ENCODE peak calls at places on chromosome 6, in ten cellular contexts. P, A, C, F, E, W, D, X, O and V are unnamed samples. For H3K9me3 and H3K36me3, the result is how much of the 10 kb centered on the place peaks cover.

GRCh38 chr6:43185391-43185790 is 3.4 kb downstream of the CUL9 start:
- DNase-seq in X (no peak), O (no peak), E (no peak), P (no peak), W (no peak), C (no peak), A (no peak), F (no peak), D (no peak), V (no peak)

GRCh38 chr6:56220078-56220477 is 27.3 kb downstream of the COL21A1 start:
- DNase-seq in E (no peak), D (no peak), C (no peak), W (no peak), X (no peak), O (peak), P (no peak), F (no peak), A (no peak), V (no peak)

GRCh38 chr6:56529594-56530191 is 113.0 kb downstream of the DST start:
- DNase-seq in C (no peak), W (no peak), D (no peak), O (no peak), A (no peak), P (no peak), E (no peak), X (no peak), F (no peak), V (no peak)

GRCh38 chr6:17318435-17319165 is 37.4 kb downstream of the RBM24 start:
- DNase-seq in A (no peak), O (no peak), D (no peak), F (no peak), W (no peak), C (no peak), P (no peak), X (no peak), E (no peak), V (no peak)

GRCh38 chr6:26330835-26331808 is 33.9 kb upstream of the BTN3A2 start:
- DNase-seq in E (no peak), A (peak), P (no peak), D (peak), F (no peak), C (no peak), O (peak), X (no peak), W (peak), V (peak)

GRCh38 chr6:123007885-123008284 is 11.8 kb downstream of the CLVS2 start:
- DNase-seq in P (no peak), D (no peak), W (no peak), A (no peak), E (no peak), X (no peak), C (no peak), F (no peak), O (no peak), V (no peak)

GRCh38 chr6:45423901-45424627 is 46.3 kb upstream of the SUPT3H start:
- DNase-seq in X (peak), F (no peak), D (peak), P (peak), C (peak), A (peak), W (no peak), O (no peak), E (peak), V (peak)

GRCh38 chr6:47780510-47781356 is 1.1 kb upstream of the OPN5 start:
- DNase-seq in F (no peak), X (no peak), W (peak), E (no peak), P (peak), O (peak), A (peak), D (peak), C (no peak), V (peak)

GRCh38 chr6:3797231-3798200 is 46.0 kb upstream of the PXDC1 start:
- DNase-seq in E (no peak), C (no peak), X (no peak), W (no peak), P (no peak), F (no peak), A (no peak), O (peak), D (no peak), V (peak)

GRCh38 chr6:71400852-71401251 is 112.2 kb downstream of the OGFRL1 start:
- DNase-seq in P (no peak), O (no peak), F (no peak), X (no peak), C (no peak), E (no peak), A (no peak), D (no peak), W (no peak), V (no peak)

GRCh38 chr6:169388767-169389166 is 135.1 kb upstream of the THBS2 start:
- DNase-seq in A (no peak), W (no peak), E (no peak), X (no peak), C (no peak), D (no peak), O (no peak), F (no peak), P (no peak), V (no peak)

GRCh38 chr6:169386431-169387057 is 132.9 kb upstream of the THBS2 start:
- DNase-seq in E (no peak), O (no peak), W (no peak), X (no peak), D (no peak), F (no peak), A (no peak), P (no peak), C (no peak), V (peak)

GRCh38 chr6:169385237-169385880 is 131.7 kb upstream of the THBS2 start:
- DNase-seq in W (no peak), A (no peak), X (no peak), D (no peak), F (no peak), P (no peak), O (no peak), C (no peak), E (no peak), V (no peak)

GRCh38 chr6:169384291-169384690 is 130.6 kb upstream of the THBS2 start:
- DNase-seq in F (no peak), A (no peak), O (no peak), X (no peak), C (no peak), E (no peak), P (no peak), W (no peak), D (no peak), V (no peak)

DNA sequence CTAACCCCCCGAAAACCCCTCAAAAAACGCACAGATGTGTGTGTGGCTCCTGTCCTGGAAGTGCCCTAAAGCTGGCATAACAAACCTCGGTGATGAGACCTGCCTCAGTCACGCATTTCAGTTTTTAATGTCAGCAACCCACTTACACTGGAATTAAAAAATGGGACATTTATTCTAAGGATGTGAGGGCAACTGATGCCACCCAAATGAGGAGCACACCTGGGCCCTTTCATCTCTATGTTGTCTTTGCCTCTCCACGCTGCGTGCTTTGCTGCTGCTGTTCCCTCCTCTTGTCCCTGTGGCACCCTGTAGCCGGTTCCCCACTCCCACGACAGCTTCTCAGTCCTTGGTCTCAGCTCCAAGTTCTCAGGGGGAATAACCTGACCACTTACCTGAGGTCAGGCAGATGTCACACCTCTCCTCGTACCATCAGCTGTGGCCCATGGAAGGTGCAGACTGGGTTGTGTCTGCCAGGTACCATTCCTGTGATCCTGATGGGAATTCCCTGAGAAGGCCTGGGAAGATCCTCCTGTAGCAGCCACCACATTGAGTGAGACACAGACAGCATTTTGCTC is 134.2 kb upstream of the THBS2 start:
- DNase-seq in A (no peak), D (no peak), O (no peak), P (no peak), E (no peak), X (no peak), W (no peak), F (no peak), C (no peak), V (no peak)
- H3K9me3 ChIP-seq in A (under half), D (under half), O (under half), P (under half), E (under half), X (under half), W (under half), F (under half), C (under half), V (under half)

GRCh38 chr6:163264662-163265035 is 149.9 kb upstream of the QKI start:
- DNase-seq in C (no peak), P (no peak), W (no peak), F (no peak), O (no peak), A (no peak), E (no peak), D (no peak), X (no peak), V (no peak)

GRCh38 chr6:163261361-163261760 is 153.2 kb upstream of the QKI start:
- DNase-seq in P (no peak), F (no peak), A (no peak), C (no peak), E (no peak), D (no peak), X (no peak), O (no peak), W (no peak), V (no peak)

GRCh38 chr6:163262080-163262479 is 152.4 kb upstream of the QKI start:
- DNase-seq in P (no peak), E (no peak), C (no peak), F (no peak), A (no peak), X (no peak), O (no peak), D (no peak), W (no peak), V (no peak)

GRCh38 chr6:163263998-163264661 is 150.4 kb upstream of the QKI start:
- DNase-seq in C (no peak), P (no peak), F (no peak), X (peak), E (no peak), O (no peak), D (no peak), A (no peak), W (no peak), V (no peak)

DNA sequence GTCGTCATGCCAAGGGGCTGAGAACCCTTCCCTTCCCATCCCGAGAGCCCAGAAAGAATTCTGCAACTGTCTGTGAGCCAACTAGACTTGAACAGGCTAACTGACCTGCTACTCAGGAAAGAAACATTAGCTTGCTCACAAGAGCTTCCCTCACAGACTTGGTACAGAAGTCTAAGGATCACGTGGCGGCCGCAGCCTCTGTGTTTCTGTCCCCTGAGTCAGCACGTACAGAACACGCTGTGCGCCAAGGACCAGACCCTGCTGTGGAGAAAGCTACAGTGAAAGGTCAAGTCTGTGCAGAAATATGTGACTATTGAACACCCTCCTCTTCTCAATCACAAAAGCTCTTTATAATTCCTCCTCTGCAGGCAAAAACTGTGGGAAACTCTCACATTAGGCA is 151.3 kb upstream of the QKI start:
- DNase-seq in F (no peak), C (no peak), W (no peak), P (no peak), A (no peak), D (no peak), O (no peak), X (no peak), E (no peak), V (peak)
- H3K27ac ChIP-seq in F (no peak), C (no peak), W (no peak), P (no peak), A (no peak), D (no peak), O (no peak), X (no peak), E (no peak), V (no peak)

GRCh38 chr6:161088676-161089328 is 97.2 kb downstream of the MAP3K4 start:
- DNase-seq in C (no peak), W (no peak), A (no peak), P (no peak), E (no peak), X (no peak), O (no peak), D (no peak), F (no peak), V (peak)
- H3K36me3 ChIP-seq in C (under half), W (under half), A (under half), P (half or more), E (half or more), X (half or more), O (under half), D (half or more), F (under half), V (half or more)

DNA sequence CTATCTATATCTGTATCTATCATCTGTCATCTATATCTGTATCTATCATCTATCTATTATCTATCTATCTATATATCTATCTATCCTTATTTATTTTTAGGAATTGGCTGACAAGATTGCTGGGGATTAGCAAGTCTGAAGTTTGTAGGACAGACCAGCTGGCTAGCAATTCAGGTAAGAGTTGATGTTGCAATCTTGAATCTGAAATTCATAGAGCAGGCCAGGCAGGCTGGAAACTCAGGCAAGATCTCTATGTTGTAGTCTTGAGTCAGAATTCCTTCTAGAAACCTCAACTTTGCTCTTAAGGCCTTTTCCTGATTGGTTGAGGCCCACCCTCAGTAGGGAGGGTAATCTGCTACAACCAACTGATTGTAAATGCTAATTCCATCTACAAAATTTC is 19.1 kb downstream of the MAPK13 start:
- DNase-seq in D (no peak), E (no peak), F (no peak), A (no peak), W (no peak), O (no peak), P (no peak), C (no peak), X (no peak), V (no peak)
- H3K9me3 ChIP-seq in D (under half), E (under half), F (under half), A (under half), W (under half), O (under half), P (under half), C (under half), X (under half), V (under half)

GRCh38 chr6:105116150-105116549 is 63.7 kb downstream of the POPDC3 start:
- DNase-seq in C (no peak), X (no peak), W (no peak), A (no peak), P (no peak), O (no peak), D (no peak), F (no peak), E (no peak), V (no peak)

GRCh38 chr6:105112577-105112976 is 67.2 kb downstream of the POPDC3 start:
- DNase-seq in C (no peak), A (no peak), W (no peak), F (no peak), O (no peak), E (no peak), P (no peak), X (no peak), D (no peak), V (peak)

GRCh38 chr6:105111093-105111492 is 68.7 kb downstream of the POPDC3 start:
- DNase-seq in W (no peak), E (no peak), D (no peak), O (no peak), A (no peak), X (no peak), F (no peak), P (no peak), C (no peak), V (no peak)

GRCh38 chr6:105111871-105112270 is 67.9 kb downstream of the POPDC3 start:
- DNase-seq in E (no peak), D (no peak), F (no peak), X (no peak), W (no peak), O (no peak), C (no peak), P (no peak), A (no peak), V (no peak)

DNA sequence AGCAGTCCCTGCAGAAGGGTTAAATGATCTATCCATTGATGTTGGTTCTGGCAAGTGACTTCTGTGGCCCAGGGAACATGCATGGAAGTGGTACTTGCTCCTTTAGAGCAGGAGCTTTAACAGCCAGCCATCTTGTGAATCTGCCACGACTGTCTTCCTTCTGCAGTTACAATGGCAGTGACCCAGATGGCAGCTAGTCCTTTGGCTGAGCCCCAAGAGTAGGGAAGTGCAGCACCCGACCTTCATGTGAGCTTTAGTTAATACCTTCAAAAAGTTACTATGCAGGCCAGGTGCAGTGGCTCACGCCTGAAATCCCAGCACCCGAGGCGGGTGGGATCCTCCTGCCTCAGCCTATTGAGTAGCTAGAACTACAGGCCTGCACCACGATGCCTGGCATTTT is 66.4 kb downstream of the POPDC3 start:
- DNase-seq in D (no peak), P (no peak), F (no peak), A (no peak), W (no peak), E (no peak), C (no peak), X (no peak), O (no peak), V (no peak)
- H3K27ac ChIP-seq in D (no peak), P (no peak), F (no peak), A (no peak), W (no peak), E (no peak), C (no peak), X (no peak), O (no peak), V (no peak)

GRCh38 chr6:20070047-20070446 is 142.2 kb downstream of the MBOAT1 start:
- DNase-seq in D (no peak), O (no peak), P (no peak), X (no peak), C (no peak), F (no peak), A (no peak), E (no peak), W (no peak), V (no peak)
- H3K36me3 ChIP-seq in D (under half), O (under half), P (under half), X (under half), C (under half), F (under half), A (under half), E (under half), W (under half), V (under half)

DNA sequence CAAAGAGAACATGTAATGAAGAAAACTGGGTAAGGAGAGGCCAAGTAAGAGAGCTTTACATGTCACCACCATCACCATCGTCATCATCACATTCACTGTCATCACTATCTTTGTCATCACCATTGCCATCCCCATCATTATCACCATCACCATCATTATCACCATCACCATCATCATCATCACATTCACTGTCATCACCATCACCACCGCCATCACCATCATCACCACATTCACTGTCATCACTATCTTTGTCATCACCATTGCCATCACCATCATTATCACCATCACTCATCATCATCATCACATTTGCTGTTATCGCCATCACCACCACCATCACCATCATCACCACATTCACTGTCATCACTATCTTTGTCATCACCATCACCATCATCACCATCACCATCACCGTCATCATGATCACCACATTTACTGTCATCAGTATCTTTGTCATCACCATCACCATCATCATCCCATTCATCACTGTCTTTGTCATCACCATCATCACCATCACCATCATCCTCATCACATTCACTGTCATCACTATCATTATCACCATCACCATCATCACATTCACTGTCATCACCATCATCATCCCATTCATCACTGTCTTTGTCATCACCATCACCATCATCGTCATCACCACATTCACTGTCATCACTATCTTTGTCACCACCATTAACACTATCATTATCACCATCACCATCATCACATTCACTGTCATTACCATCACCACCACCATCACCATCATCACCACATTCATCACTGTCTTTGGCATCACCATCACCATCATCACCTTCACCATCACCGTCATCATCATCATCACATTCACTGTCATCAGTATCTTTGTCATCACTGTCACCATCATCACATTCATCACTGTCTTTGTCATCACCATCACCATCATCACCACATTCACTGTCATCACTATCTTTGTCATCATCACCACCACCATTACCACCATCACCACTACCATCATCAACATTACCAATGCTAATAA is 172.3 kb downstream of the ERMARD start:
- DNase-seq in X (no peak), O (no peak), F (no peak), P (no peak), E (no peak), D (no peak), A (no peak), C (no peak), W (no peak), V (no peak)
- H3K9me3 ChIP-seq in X (under half), O (under half), F (under half), P (under half), E (under half), D (under half), A (under half), C (under half), W (under half), V (under half)

DNA sequence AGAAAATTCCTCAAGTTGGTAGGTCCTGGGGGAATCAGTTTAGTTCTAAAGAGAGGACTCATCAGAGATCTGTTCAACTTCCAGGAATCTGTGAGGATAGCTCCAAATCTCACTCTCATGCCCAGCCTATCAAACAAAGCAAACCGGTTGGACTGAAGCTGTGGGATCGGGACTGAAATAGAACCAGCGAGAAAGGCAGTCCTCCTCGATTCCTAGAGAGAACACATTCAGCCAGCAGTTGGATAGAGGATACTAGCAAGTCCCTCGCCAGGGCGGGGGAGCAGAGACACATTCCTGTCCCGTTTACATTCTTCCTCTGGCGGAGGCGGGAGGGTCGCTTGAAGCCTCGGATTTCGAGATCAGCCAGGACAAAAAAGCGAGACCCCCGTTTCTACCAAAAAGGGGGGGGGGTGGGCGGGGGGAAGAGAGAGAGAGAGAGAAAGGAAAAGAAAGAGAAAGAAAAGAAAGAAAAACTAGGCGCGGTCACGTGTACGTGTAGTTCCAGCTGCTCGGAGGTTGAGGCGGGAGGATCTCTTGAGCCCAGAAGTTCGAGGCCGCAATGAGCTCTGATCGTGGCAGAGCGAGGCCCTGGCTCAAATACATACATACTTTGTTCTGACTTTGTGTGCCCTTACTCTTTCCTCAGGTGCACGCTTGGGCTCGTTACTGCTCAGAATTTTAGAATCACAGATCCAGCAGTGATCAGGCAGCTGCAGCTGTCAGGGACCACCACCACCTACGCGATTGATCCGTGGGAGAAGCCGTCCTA is 19.5 kb downstream of the ZNF311 start:
- DNase-seq in E (peak), X (peak), D (peak), O (peak), W (peak), P (peak), A (no peak), F (no peak), C (peak), V (peak)
- H3K27ac ChIP-seq in E (peak), X (peak), D (peak), O (peak), W (peak), P (peak), A (no peak), F (no peak), C (peak), V (peak)